ENCODE peak calls at places on chromosomes 5 and 9, in four cellular contexts. I is activated CD8-positive, alpha-beta memory T cell treated with anti-CD3 and anti-CD28 coated beads for 48 hours; W is natural killer cell treated with Interleukin-12 subunit alpha and Interleukin-12 subunit beta and Interleukin-15 and Interleukin-18, amount 100 ng/mL, for 72 hours; Y is fibroblast of lung. V is an unnamed sample.

GRCh38 chr9:83956288-83957028 is 23.6 kb downstream of the HNRNPK start:
- DNase-seq in W (peak), I (peak), Y (peak), V (peak)

GRCh38 chr9:133794006-133794760 is 56.0 kb upstream of the SARDH start:
- DNase-seq in I (no peak), Y (no peak), W (no peak), V (no peak)

GRCh38 chr5:127298036-127298429 is 7.4 kb downstream of the MEGF10 start:
- DNase-seq in W (no peak), I (no peak), Y (no peak), V (no peak)

GRCh38 chr9:135309763-135310125 is 169.8 kb upstream of the PPP1R26 start:
- DNase-seq in W (no peak), I (no peak), Y (no peak), V (no peak)

GRCh38 chr9:28820741-28821140 is 1247.5 kb upstream of the C9orf72 start:
- DNase-seq in Y (no peak), I (no peak), W (no peak), V (no peak)

GRCh38 chr9:136171009-136171800 is 33.7 kb downstream of the LHX3 start:
- DNase-seq in W (no peak), I (no peak), Y (no peak), V (peak)

GRCh38 chr5:133130387-133131118 is 78.7 kb downstream of the HSPA4 start:
- DNase-seq in Y (no peak), W (no peak), I (no peak), V (no peak)

GRCh38 chr5:10555134-10555733 is 8.6 kb upstream of the ANKRD33B start:
- DNase-seq in Y (peak), W (no peak), I (no peak), V (peak)

GRCh38 chr5:73412597-73412988 is 36.0 kb downstream of the FOXD1 start:
- DNase-seq in I (no peak), Y (peak), W (no peak), V (no peak)

GRCh38 chr9:129197978-129198736 is 20.1 kb upstream of the IER5L start:
- DNase-seq in W (no peak), I (no peak), Y (peak), V (no peak)

GRCh38 chr5:144598451-144599068 is 427.9 kb downstream of the KCTD16 start:
- DNase-seq in I (no peak), W (no peak), Y (no peak), V (peak)

GRCh38 chr5:135488727-135489465 is 36.7 kb upstream of the TIFAB start:
- DNase-seq in Y (peak), W (no peak), I (no peak), V (peak)

GRCh38 chr5:108028411-108028810 is 353.5 kb downstream of the FBXL17 start:
- DNase-seq in Y (peak), W (no peak), I (no peak), V (no peak)

GRCh38 chr5:14900661-14901461 is 29.3 kb upstream of the ANKH start:
- DNase-seq in I (no peak), W (no peak), Y (peak), V (no peak)

GRCh38 chr9:40884072-40884901 is 244.2 kb downstream of the FOXD4L6 start:
- DNase-seq in I (no peak), Y (no peak), W (no peak), V (no peak)

GRCh38 chr9:136917902-136918301 is 26.6 kb downstream of the FBXW5 start:
- DNase-seq in I (no peak), Y (no peak), W (no peak), V (no peak)

GRCh38 chr9:107043886-107044285 is 180.9 kb downstream of the ZNF462 start:
- DNase-seq in Y (peak), W (no peak), I (no peak), V (peak)

GRCh38 chr9:110316255-110316921 is 21.3 kb downstream of the TXNDC8 start:
- DNase-seq in I (no peak), Y (no peak), W (no peak), V (no peak)

GRCh38 chr5:111735829-111736228 is 21.2 kb downstream of the NREP start:
- DNase-seq in W (no peak), Y (peak), I (peak), V (no peak)

GRCh38 chr5:124707516-124707915 is 38.9 kb downstream of the ZNF608 start:
- DNase-seq in I (no peak), W (no peak), Y (no peak), V (no peak)

GRCh38 chr9:78297672-78297961 is 692 bp downstream of the PSAT1 start:
- DNase-seq in I (peak), Y (no peak), W (no peak), V (no peak)

GRCh38 chr9:97779608-97780007 is 73.4 kb upstream of the FOXE1 start:
- DNase-seq in I (no peak), Y (no peak), W (no peak), V (no peak)

GRCh38 chr5:83724915-83725314 is 4.3 kb upstream of the HAPLN1 start:
- DNase-seq in I (no peak), W (no peak), Y (no peak), V (no peak)

GRCh38 chr9:10614201-10614870 is 1.5 kb upstream of the PTPRD start:
- DNase-seq in Y (peak), W (no peak), I (no peak), V (no peak)

GRCh38 chr9:4495537-4495936 is 5.3 kb downstream of the SLC1A1 start:
- DNase-seq in W (no peak), Y (no peak), I (no peak), V (no peak)

GRCh38 chr5:166899343-166899742 is 1392.1 kb upstream of the WWC1 start:
- DNase-seq in Y (no peak), W (no peak), I (no peak), V (no peak)

GRCh38 chr5:112142769-112143270 is 276.3 kb downstream of the EPB41L4A start:
- DNase-seq in W (no peak), I (no peak), Y (peak), V (no peak)

GRCh38 chr5:103375863-103376591 is 117.5 kb downstream of the MACIR start:
- DNase-seq in W (no peak), Y (no peak), I (no peak), V (no peak)

GRCh38 chr9:83920469-83920941 is 727 bp downstream of the KIF27 start:
- DNase-seq in I (no peak), Y (peak), W (no peak), V (peak)

GRCh38 chr9:109887079-109887478 is 107.1 kb downstream of the PALM2AKAP2 start:
- DNase-seq in W (no peak), Y (peak), I (no peak), V (no peak)

GRCh38 chr9:78940121-78940855 is 631.5 kb upstream of the TLE4 start:
- DNase-seq in I (no peak), W (no peak), Y (no peak), V (no peak)

GRCh38 chr5:137752873-137753226 is 1.3 kb downstream of the HNRNPA0 start:
- DNase-seq in Y (no peak), W (no peak), I (no peak), V (no peak)

GRCh38 chr9:101119206-101119819 is 90.8 kb downstream of the PLPPR1 start:
- DNase-seq in Y (peak), I (peak), W (no peak), V (peak)

GRCh38 chr5:26610581-26610980 is 427.8 kb downstream of the CDH9 start:
- DNase-seq in W (no peak), I (no peak), Y (no peak), V (no peak)

GRCh38 chr9:88995205-88995604 is 3.9 kb downstream of the S1PR3 start:
- DNase-seq in Y (no peak), W (no peak), I (no peak), V (no peak)

GRCh38 chr9:112233769-112234168 is 58.7 kb upstream of the SUSD1 start:
- DNase-seq in W (no peak), I (no peak), Y (peak), V (no peak)

GRCh38 chr9:137280478-137281344 is 3.2 kb downstream of the TOR4A start:
- DNase-seq in I (no peak), Y (no peak), W (no peak), V (no peak)

GRCh38 chr5:95759634-95760033 is 28.5 kb downstream of the RHOBTB3 start:
- DNase-seq in Y (peak), W (no peak), I (no peak), V (no peak)

GRCh38 chr9:137453643-137454081 is 5.5 kb downstream of the NSMF start:
- DNase-seq in I (peak), Y (peak), W (no peak), V (no peak)

V was measured in COR-L47.